ENCODE peak calls at places on chromosomes 5 and 9, in four cellular contexts. One of them, this sample, is unnamed.

GRCh38 chr5:91499943-91500531 is 116.9 kb upstream of the ARRDC3 start:
- DNase-seq in HepG2: peak; percentile 30
- DNase-seq in GM12878: no peak
- DNase-seq in H1: no peak
- DNase-seq in this sample: peak; percentile 42

GRCh38 chr9:8365029-8365428 is 565.5 kb upstream of the DMAC1 start:
- DNase-seq in HepG2: no peak
- DNase-seq in GM12878: no peak
- DNase-seq in H1: no peak
- DNase-seq in this sample: no peak

GRCh38 chr9:7129391-7129790 is 371.6 kb downstream of the KDM4C start:
- DNase-seq in HepG2: no peak
- DNase-seq in GM12878: no peak
- DNase-seq in H1: no peak
- DNase-seq in this sample: no peak

GRCh38 chr9:108444400-108445358 is 411.1 kb downstream of the ACTL7B start:
- DNase-seq in HepG2: peak; percentile 72
- DNase-seq in GM12878: no peak
- DNase-seq in H1: no peak
- DNase-seq in this sample: peak; percentile 30

GRCh38 chr9:93654351-93654961 is 78.1 kb downstream of the PHF2 start:
- DNase-seq in HepG2: no peak
- DNase-seq in GM12878: no peak
- DNase-seq in H1: no peak
- DNase-seq in this sample: no peak

GRCh38 chr5:149636191-149636860 is 55.0 kb downstream of the ARHGEF37 start:
- DNase-seq in HepG2: no peak
- DNase-seq in GM12878: no peak
- DNase-seq in H1: no peak
- DNase-seq in this sample: no peak

GRCh38 chr5:1488882-1489680 is 34.7 kb downstream of the LPCAT1 start:
- DNase-seq in HepG2: no peak
- DNase-seq in GM12878: peak; percentile 77
- DNase-seq in H1: no peak
- DNase-seq in this sample: no peak

GRCh38 chr5:96821260-96821916 is 13.6 kb upstream of the ERAP1 start:
- DNase-seq in HepG2: no peak
- DNase-seq in GM12878: no peak
- DNase-seq in H1: no peak
- DNase-seq in this sample: no peak

GRCh38 chr5:127876384-127876783 is 173.2 kb downstream of the CCDC192 start:
- DNase-seq in HepG2: no peak
- DNase-seq in GM12878: no peak
- DNase-seq in H1: no peak
- DNase-seq in this sample: no peak

GRCh38 chr5:111734013-111734412 is 23.0 kb downstream of the NREP start:
- DNase-seq in HepG2: no peak
- DNase-seq in GM12878: no peak
- DNase-seq in H1: no peak
- DNase-seq in this sample: no peak

GRCh38 chr5:161342886-161343285 is 203.6 kb downstream of the GABRB2 start:
- DNase-seq in HepG2: no peak
- DNase-seq in GM12878: no peak
- DNase-seq in H1: no peak
- DNase-seq in this sample: no peak

GRCh38 chr5:78504726-78505431 is 143.7 kb downstream of the LHFPL2 start:
- DNase-seq in HepG2: no peak
- DNase-seq in GM12878: no peak
- DNase-seq in H1: no peak
- DNase-seq in this sample: peak; percentile 47

GRCh38 chr9:81146684-81147337 is 542.5 kb downstream of the TLE1 start:
- DNase-seq in HepG2: no peak
- DNase-seq in GM12878: no peak
- DNase-seq in H1: no peak
- DNase-seq in this sample: peak; percentile 19

GRCh38 chr5:83919071-83920041 is 198.7 kb upstream of the HAPLN1 start:
- DNase-seq in HepG2: no peak
- DNase-seq in GM12878: no peak
- DNase-seq in H1: no peak
- DNase-seq in this sample: no peak

GRCh38 chr9:4927701-4928100 is 57.4 kb upstream of the JAK2 start:
- DNase-seq in HepG2: no peak
- DNase-seq in GM12878: no peak
- DNase-seq in H1: no peak
- DNase-seq in this sample: no peak

GRCh38 chr5:66718374-66718977 is 122.3 kb downstream of the MAST4 start:
- DNase-seq in HepG2: no peak
- DNase-seq in GM12878: no peak
- DNase-seq in H1: no peak
- DNase-seq in this sample: no peak

DNA sequence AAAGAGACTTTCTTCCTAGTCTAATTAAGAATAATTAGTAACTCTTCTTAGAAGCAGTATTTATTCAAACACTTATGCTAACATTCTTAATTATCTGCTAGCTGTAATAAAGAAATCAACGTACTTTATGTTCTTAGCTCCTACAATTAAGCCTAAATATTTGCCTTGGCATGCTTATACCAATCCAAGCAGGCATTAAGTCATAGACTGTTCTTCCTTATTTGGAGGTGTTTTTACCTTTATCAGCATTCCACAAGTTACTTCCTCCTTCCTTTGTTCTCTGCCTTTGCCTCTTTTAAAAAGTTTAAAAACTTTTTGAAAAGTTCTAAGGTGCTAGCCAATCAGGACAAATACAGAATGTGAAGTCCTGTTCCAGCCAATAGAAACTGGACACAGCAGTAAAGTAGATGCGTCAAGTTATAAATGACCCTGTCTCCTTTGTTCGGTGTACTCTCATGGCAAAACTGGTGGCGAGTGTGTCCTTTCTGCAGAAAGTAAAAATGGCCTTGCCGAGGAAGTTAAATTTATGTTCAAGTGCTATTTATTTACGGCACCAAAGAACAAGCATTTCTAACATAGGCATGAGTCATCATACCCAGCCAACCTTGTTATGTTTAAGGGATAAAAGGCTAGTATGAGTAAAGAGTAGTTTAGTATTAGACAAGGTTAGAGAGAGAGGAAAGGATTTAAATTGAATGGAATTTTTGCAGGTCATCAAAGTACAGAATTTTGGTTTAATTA is 58.6 kb downstream of the GPBP1 start:
- DNase-seq in HepG2: no peak
- DNase-seq in GM12878: no peak
- DNase-seq in H1: no peak
- DNase-seq in this sample: no peak
- TF ChIP-seq KDM1A in HepG2: no peak
- TF ChIP-seq KDM1A in GM12878: no peak
- TF ChIP-seq KDM1A in H1: no peak
- TF ChIP-seq KDM1A in this sample: no peak

DNA sequence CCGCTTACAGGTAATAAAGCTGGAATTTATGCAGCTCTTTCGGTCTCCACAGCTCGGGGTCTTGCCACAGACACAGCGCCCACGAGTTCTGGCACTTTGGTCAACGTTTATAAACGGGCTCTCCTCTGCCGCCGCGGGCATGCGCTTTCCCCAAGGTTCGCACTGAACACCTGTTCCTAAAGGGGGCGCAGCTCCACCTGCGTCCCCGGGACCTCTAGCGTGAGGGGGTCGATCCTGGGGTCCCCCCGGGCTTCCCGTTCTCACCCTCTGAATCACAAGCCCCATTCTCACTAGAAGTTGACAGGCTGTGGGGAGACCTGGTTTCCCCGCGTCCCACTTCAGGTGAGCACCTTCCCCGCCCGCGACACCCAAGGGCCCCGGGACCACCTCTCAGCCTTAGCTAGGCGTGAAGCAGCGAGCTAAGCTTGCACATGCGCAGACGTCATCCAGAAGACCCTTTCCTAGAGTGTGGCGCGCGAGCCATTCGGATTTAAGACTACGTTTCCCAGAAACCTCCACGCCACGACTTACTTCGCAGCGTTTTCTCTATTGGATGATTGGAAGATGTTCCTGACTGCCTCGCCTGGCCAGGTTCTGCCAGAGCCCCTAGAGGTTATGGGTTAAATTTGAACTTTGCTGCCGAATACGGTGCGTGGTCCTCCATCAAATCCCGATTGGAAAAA is 21.3 kb upstream of the ZNF782 start:
- DNase-seq in HepG2: peak; percentile 96
- DNase-seq in GM12878: peak; percentile 51
- DNase-seq in H1: peak; percentile 91
- DNase-seq in this sample: peak; percentile 89
- TF ChIP-seq MAX in HepG2: peak; percentile 75
- TF ChIP-seq MAX in GM12878: peak; percentile 3
- TF ChIP-seq MAX in H1: peak; percentile 89
- TF ChIP-seq MAX in this sample: peak; percentile 29

GRCh38 chr5:139120521-139120920 is 77.6 kb downstream of the SIL1 start:
- DNase-seq in HepG2: no peak
- DNase-seq in GM12878: no peak
- DNase-seq in H1: no peak
- DNase-seq in this sample: no peak
- TF ChIP-seq KDM1A in HepG2: no peak
- TF ChIP-seq KDM1A in GM12878: no peak
- TF ChIP-seq KDM1A in H1: no peak
- TF ChIP-seq KDM1A in this sample: no peak

DNA sequence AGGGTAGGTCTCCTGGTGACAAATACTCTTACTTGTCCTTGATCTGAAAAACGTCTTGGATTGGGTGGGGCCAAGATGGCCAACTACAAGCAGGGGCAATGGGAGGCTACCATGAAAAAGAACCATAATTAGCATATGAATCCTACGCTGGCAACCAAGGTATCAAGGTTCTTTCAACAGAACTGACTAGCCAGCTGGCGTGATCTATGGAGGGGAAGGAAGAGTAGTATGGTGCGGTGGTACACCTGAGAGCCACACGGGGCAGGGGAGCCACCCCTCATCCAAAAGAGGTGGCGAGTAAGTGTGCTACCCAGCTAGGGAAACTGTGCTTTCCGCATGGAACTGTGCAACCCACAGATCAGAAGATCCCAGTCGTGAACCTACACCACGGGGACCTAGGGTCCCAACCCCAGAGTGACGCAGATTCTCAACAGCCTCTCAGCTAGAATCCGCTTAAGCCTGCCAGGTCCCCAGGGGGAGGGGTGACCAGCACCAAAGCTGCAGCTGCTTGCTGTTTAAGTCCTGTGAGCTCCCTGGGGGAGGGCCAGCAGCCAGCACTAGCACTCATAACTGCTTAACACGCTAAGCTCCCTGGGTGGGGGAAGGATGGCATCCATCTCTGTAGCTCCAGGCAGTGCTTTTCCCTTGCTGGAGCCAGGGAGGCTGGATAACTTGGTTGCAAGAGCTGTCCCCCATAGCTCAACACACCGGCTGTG is 334.8 kb downstream of the FBXL17 start:
- DNase-seq in HepG2: no peak
- DNase-seq in GM12878: no peak
- DNase-seq in H1: no peak
- DNase-seq in this sample: no peak
- TF ChIP-seq MAX in HepG2: no peak
- TF ChIP-seq MAX in GM12878: no peak
- TF ChIP-seq MAX in H1: no peak
- TF ChIP-seq MAX in this sample: no peak

GRCh38 chr5:40832345-40832744 is 2.7 kb downstream of the RPL37 start:
- DNase-seq in HepG2: no peak
- DNase-seq in GM12878: no peak
- DNase-seq in H1: no peak
- DNase-seq in this sample: no peak
- TF ChIP-seq KDM1A in HepG2: no peak
- TF ChIP-seq KDM1A in GM12878: no peak
- TF ChIP-seq KDM1A in H1: no peak
- TF ChIP-seq KDM1A in this sample: no peak

GRCh38 chr5:134553816-134554215 is 28.3 kb downstream of the JADE2 start:
- DNase-seq in HepG2: no peak
- DNase-seq in GM12878: no peak
- DNase-seq in H1: no peak
- DNase-seq in this sample: no peak

GRCh38 chr5:134554319-134555222 is 29.1 kb downstream of the JADE2 start:
- DNase-seq in HepG2: no peak
- DNase-seq in GM12878: peak; percentile 82
- DNase-seq in H1: no peak
- DNase-seq in this sample: peak; percentile 85

GRCh38 chr5:134555889-134556311 is 30.4 kb downstream of the JADE2 start:
- DNase-seq in HepG2: peak; percentile 9
- DNase-seq in GM12878: no peak
- DNase-seq in H1: no peak
- DNase-seq in this sample: peak; percentile 92

GRCh38 chr5:134556994-134557393 is 31.5 kb downstream of the JADE2 start:
- DNase-seq in HepG2: no peak
- DNase-seq in GM12878: no peak
- DNase-seq in H1: no peak
- DNase-seq in this sample: no peak

DNA sequence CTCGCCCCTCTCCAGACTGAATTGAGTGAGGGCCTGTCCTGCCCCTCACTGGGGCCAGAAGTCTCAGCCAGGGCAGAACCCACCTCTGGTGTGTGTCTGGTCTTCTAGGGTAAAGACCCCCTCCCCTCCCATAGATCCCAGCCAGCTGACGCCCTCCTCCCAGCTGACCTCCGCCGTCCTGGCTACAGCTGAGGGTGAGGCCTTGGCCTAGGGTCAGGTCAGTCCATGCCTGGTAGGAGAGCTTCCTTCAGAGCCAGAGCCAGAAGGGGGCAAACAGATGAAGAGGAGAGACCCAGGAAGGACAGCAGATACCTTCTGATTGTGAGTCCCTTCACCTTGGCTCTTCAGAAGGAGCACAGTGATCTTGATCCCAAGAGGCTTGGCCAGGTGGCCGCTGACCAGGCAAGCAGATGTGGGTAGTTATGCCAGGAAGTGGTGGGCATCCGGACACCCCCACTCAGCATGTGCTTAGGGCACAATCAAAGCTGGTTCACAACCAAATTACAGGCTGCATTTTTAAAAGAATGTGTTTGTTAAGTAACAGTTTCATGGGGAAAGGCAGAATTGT is 29.8 kb downstream of the JADE2 start:
- DNase-seq in HepG2: no peak
- DNase-seq in GM12878: no peak
- DNase-seq in H1: no peak
- DNase-seq in this sample: no peak
- TF ChIP-seq MAX in HepG2: no peak
- TF ChIP-seq MAX in GM12878: no peak
- TF ChIP-seq MAX in H1: no peak
- TF ChIP-seq MAX in this sample: no peak

This sample was measured in A549.